ENCODE peak calls at places on chromosomes 12 and 14, in nine cellular contexts. C is Peyer's patch, A is heart left ventricle, J is tibial nerve, H is vagina, D is A549, N is ovary, S is endothelial cell of umbilical vein, F is upper lobe of left lung. V is an unnamed sample. For H3K9me3, the result is how much of the 10 kb centered on the place peaks cover.

GRCh38 chr14:71583705-71584104 is 348.5 kb upstream of the RGS6 start:
- DNase-seq in C (no peak), A (no peak), J (no peak), H (no peak), D (no peak), N (no peak), S (no peak), F (no peak), V (no peak)

GRCh38 chr12:47954058-47954457 is 9.3 kb upstream of the TMEM106C start:
- DNase-seq in C (no peak), A (no peak), J (no peak), H (no peak), D (no peak), N (no peak), S (no peak), F (no peak), V (no peak)

GRCh38 chr14:71776463-71777359 is 155.5 kb upstream of the RGS6 start:
- DNase-seq in C (no peak), A (no peak), J (no peak), H (no peak), D (no peak), N (no peak), S (peak), F (no peak), V (no peak)

GRCh38 chr14:66859063-66859671 is 330.1 kb upstream of the GARIN2 start:
- DNase-seq in C (no peak), A (peak), J (no peak), H (no peak), D (no peak), N (no peak), S (no peak), F (no peak), V (no peak)

GRCh38 chr12:124512667-124513296 is 54.6 kb downstream of the NCOR2 start:
- DNase-seq in C (peak), A (peak), J (peak), H (no peak), D (peak), N (peak), S (peak), F (peak), V (peak)

GRCh38 chr14:102772781-102773570 is 4.3 kb upstream of the TRAF3 start:
- DNase-seq in C (peak), A (no peak), J (no peak), H (no peak), D (no peak), N (no peak), S (no peak), F (no peak), V (no peak)

GRCh38 chr12:1920971-1921370 is 2.5 kb upstream of the CACNA2D4 start:
- DNase-seq in C (peak), A (peak), J (no peak), H (peak), D (no peak), N (no peak), S (no peak), F (peak), V (no peak)

GRCh38 chr14:59771577-59771976 is 99.0 kb downstream of the RTN1 start:
- DNase-seq in C (no peak), A (no peak), J (no peak), H (no peak), D (no peak), N (no peak), S (peak), F (no peak), V (no peak)

GRCh38 chr12:59929091-59929490 is 333.3 kb downstream of the SLC16A7 start:
- DNase-seq in C (no peak), A (no peak), J (no peak), H (no peak), D (no peak), N (no peak), S (no peak), F (no peak), V (no peak)

GRCh38 chr14:70753518-70753953 is 55.8 kb downstream of the MAP3K9 start:
- DNase-seq in C (no peak), A (no peak), J (no peak), H (no peak), D (peak), N (no peak), S (no peak), F (peak), V (no peak)

GRCh38 chr14:65239143-65239672 is 136.9 kb upstream of the MAX start:
- DNase-seq in C (peak), A (no peak), J (no peak), H (no peak), D (no peak), N (no peak), S (no peak), F (no peak), V (no peak)

GRCh38 chr14:55752580-55753365 is 172.8 kb downstream of the KTN1 start:
- DNase-seq in C (no peak), A (no peak), J (no peak), H (no peak), D (peak), N (no peak), S (peak), F (peak), V (no peak)

GRCh38 chr14:72796935-72797334 is 97.0 kb downstream of the DPF3 start:
- DNase-seq in C (no peak), A (no peak), J (no peak), H (no peak), D (no peak), N (no peak), S (no peak), F (no peak), V (no peak)

GRCh38 chr12:127145929-127146789 is 1120.8 kb upstream of the TMEM132C start:
- DNase-seq in C (peak), A (peak), J (peak), H (no peak), D (peak), N (peak), S (no peak), F (peak), V (peak)

GRCh38 chr12:125688881-125689280 is 623.6 kb downstream of the AACS start:
- DNase-seq in C (no peak), A (no peak), J (no peak), H (no peak), D (no peak), N (no peak), S (no peak), F (no peak), V (no peak)

GRCh38 chr12:130496516-130497120 is 158.9 kb downstream of the PIWIL1 start:
- DNase-seq in C (no peak), A (no peak), J (no peak), H (no peak), D (no peak), N (no peak), S (no peak), F (no peak), V (no peak)

GRCh38 chr12:125687820-125688219 is 622.6 kb downstream of the AACS start:
- DNase-seq in C (no peak), A (no peak), J (no peak), H (no peak), D (no peak), N (no peak), S (no peak), F (no peak), V (no peak)

GRCh38 chr14:66507181-66507721 is 696 bp upstream of the GPHN start:
- DNase-seq in C (no peak), A (no peak), J (no peak), H (no peak), D (peak), N (no peak), S (no peak), F (no peak), V (no peak)

GRCh38 chr14:97061198-97061597 is 264.0 kb downstream of the VRK1 start:
- DNase-seq in C (no peak), A (no peak), J (peak), H (no peak), D (no peak), N (no peak), S (no peak), F (no peak), V (no peak)

GRCh38 chr12:22101749-22102243 is 55.8 kb downstream of the CMAS start:
- DNase-seq in C (no peak), A (no peak), J (peak), H (no peak), D (no peak), N (no peak), S (peak), F (peak), V (no peak)

GRCh38 chr12:55720071-55720564 is at the start of gene RDH5:
- DNase-seq in C (peak), A (peak), J (no peak), H (no peak), D (no peak), N (no peak), S (no peak), F (no peak), V (peak)

GRCh38 chr12:9763025-9763424 is 2.3 kb upstream of the CD69 start:
- DNase-seq in C (no peak), A (no peak), J (no peak), H (no peak), D (no peak), N (no peak), S (no peak), F (no peak), V (no peak)

GRCh38 chr12:73181244-73181643 is 909.1 kb downstream of the TRHDE start:
- DNase-seq in C (no peak), A (no peak), J (no peak), H (no peak), D (no peak), N (no peak), S (no peak), F (no peak), V (no peak)

GRCh38 chr14:67457782-67458181 is 30.7 kb downstream of the TMEM229B start:
- DNase-seq in C (no peak), A (no peak), J (no peak), H (no peak), D (no peak), N (no peak), S (no peak), F (peak), V (no peak)

GRCh38 chr12:45674583-45674982 is 54.9 kb upstream of the ARID2 start:
- DNase-seq in C (no peak), A (peak), J (peak), H (no peak), D (no peak), N (no peak), S (peak), F (peak), V (peak)

GRCh38 chr14:105014631-105015030 is 6.3 kb downstream of the CDCA4 start:
- DNase-seq in C (no peak), A (no peak), J (no peak), H (no peak), D (no peak), N (no peak), S (no peak), F (no peak), V (no peak)

GRCh38 chr12:119208626-119209061 is 29.9 kb downstream of the HSPB8 start:
- DNase-seq in C (peak), A (peak), J (peak), H (no peak), D (no peak), N (no peak), S (no peak), F (peak), V (peak)

GRCh38 chr14:77707355-77707723 is 484 bp downstream of the ALKBH1 start:
- DNase-seq in C (peak), A (no peak), J (peak), H (no peak), D (peak), N (no peak), S (peak), F (peak), V (no peak)

GRCh38 chr12:117142094-117142493 is 42.9 kb upstream of the TESC start:
- DNase-seq in C (no peak), A (no peak), J (no peak), H (no peak), D (no peak), N (no peak), S (no peak), F (no peak), V (no peak)

GRCh38 chr14:57389646-57390036 is 745 bp upstream of the NAA30 start:
- DNase-seq in C (no peak), A (no peak), J (no peak), H (no peak), D (no peak), N (no peak), S (no peak), F (peak), V (no peak)

GRCh38 chr12:127052491-127053232 is 1214.3 kb upstream of the TMEM132C start:
- DNase-seq in C (no peak), A (no peak), J (no peak), H (no peak), D (no peak), N (no peak), S (no peak), F (no peak), V (no peak)

GRCh38 chr12:45878630-45879255 is 111.6 kb downstream of the SCAF11 start:
- DNase-seq in C (no peak), A (no peak), J (no peak), H (no peak), D (no peak), N (no peak), S (peak), F (no peak), V (no peak)

GRCh38 chr14:77574446-77575125 is 41.9 kb downstream of the SPTLC2 start:
- DNase-seq in C (no peak), A (no peak), J (no peak), H (no peak), D (no peak), N (no peak), S (no peak), F (no peak), V (no peak)

GRCh38 chr14:84375235-84375634 is 1154.7 kb upstream of the FLRT2 start:
- DNase-seq in C (no peak), A (no peak), J (no peak), H (no peak), D (no peak), N (no peak), S (peak), F (no peak), V (no peak)

GRCh38 chr12:123363385-123363742 is 1.3 kb downstream of the SBNO1 start:
- DNase-seq in C (no peak), A (no peak), J (no peak), H (no peak), D (peak), N (no peak), S (no peak), F (no peak), V (no peak)

GRCh38 chr14:80211143-80212024 is at the start of gene DIO2:
- DNase-seq in C (no peak), A (peak), J (peak), H (no peak), D (no peak), N (no peak), S (peak), F (peak), V (no peak)

GRCh38 chr12:72246370-72246769 is 25.8 kb upstream of the TRHDE start:
- DNase-seq in C (no peak), A (no peak), J (no peak), H (no peak), D (no peak), N (no peak), S (no peak), F (no peak), V (no peak)

GRCh38 chr12:110046451-110047187 is 1.7 kb downstream of the C12orf76 start:
- DNase-seq in C (no peak), A (no peak), J (no peak), H (no peak), D (no peak), N (no peak), S (no peak), F (no peak), V (no peak)

GRCh38 chr12:110050927-110051326 is 2.6 kb upstream of the C12orf76 start:
- DNase-seq in C (no peak), A (no peak), J (no peak), H (no peak), D (no peak), N (no peak), S (no peak), F (no peak), V (no peak)

GRCh38 chr12:110047297-110047940 is 903 bp downstream of the C12orf76 start:
- DNase-seq in C (no peak), A (no peak), J (no peak), H (no peak), D (no peak), N (no peak), S (no peak), F (no peak), V (no peak)

GRCh38 chr12:110048242-110049027 is at the start of gene C12orf76:
- DNase-seq in C (peak), A (peak), J (peak), H (peak), D (peak), N (peak), S (peak), F (peak), V (peak)
- TF ChIP-seq POLR2A in C (peak), A (no peak), J (peak), H (no peak), D (peak), N (no peak), S (peak), F (peak), V (no peak)

GRCh38 chr14:69049675-69050074 is 70.6 kb upstream of the ACTN1 start:
- DNase-seq in C (no peak), A (no peak), J (peak), H (no peak), D (no peak), N (peak), S (peak), F (no peak), V (peak)
- H3K9me3 ChIP-seq in C (under half), A (under half), J (under half), H (under half), D (under half), N (under half), S (under half), F (under half), V (under half)

DNA sequence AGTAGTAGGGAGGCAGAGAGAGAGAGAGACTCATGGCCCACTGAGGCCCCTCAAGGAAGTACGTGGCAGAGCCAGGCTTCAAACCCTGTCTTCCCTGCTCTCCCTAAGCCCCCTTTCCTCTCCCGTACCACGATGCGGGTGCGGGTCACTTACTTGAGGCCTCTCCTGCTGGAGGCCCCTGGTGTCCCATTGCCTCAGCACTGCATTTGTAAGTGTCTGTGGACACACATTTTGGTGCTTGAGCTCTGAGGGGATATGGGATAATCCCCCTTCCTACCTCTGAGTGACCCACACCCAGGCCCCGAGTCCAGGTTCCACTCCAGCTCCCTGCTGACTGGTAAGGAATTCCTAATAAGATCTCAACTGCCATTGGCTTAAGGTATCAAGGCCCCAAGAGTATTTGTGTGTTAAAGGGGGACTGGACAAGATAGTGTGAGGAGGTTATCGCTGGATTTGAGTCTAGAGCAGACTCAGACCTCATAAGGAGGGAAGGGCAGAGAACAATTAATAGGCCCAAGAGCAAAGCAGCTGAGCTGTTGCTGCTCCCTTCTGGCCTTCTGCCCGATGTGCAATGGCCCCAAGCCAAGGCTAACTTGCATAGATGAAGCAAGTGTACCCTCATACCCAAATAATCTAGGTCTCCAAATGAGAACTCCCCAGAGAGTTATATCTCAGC is 71.9 kb downstream of the CRACR2A start:
- DNase-seq in C (no peak), A (peak), J (peak), H (no peak), D (no peak), N (peak), S (peak), F (no peak), V (peak)
- TF ChIP-seq CTCF in C (peak), A (no peak), J (no peak), H (no peak), D (no peak), N (no peak), S (no peak), F (no peak), V (no peak)

GRCh38 chr12:6360080-6360571 is 15.2 kb downstream of the SCNN1A start:
- DNase-seq in C (peak), A (no peak), J (no peak), H (peak), D (no peak), N (no peak), S (no peak), F (no peak), V (no peak)
- TF ChIP-seq POLR2A in C (peak), A (no peak), J (no peak), H (no peak), D (no peak), N (no peak), S (no peak), F (no peak), V (no peak)

GRCh38 chr14:98510392-98510791 is 761.6 kb downstream of the BCL11B start:
- DNase-seq in C (no peak), A (no peak), J (no peak), H (no peak), D (no peak), N (no peak), S (no peak), F (no peak), V (no peak)

GRCh38 chr14:98512501-98513251 is 759.3 kb downstream of the BCL11B start:
- DNase-seq in C (no peak), A (no peak), J (no peak), H (no peak), D (no peak), N (no peak), S (no peak), F (no peak), V (no peak)

GRCh38 chr14:98513558-98513957 is 758.4 kb downstream of the BCL11B start:
- DNase-seq in C (no peak), A (no peak), J (no peak), H (no peak), D (no peak), N (no peak), S (no peak), F (no peak), V (no peak)

GRCh38 chr14:98514016-98514415 is 758.0 kb downstream of the BCL11B start:
- DNase-seq in C (no peak), A (no peak), J (no peak), H (no peak), D (no peak), N (no peak), S (no peak), F (no peak), V (no peak)
- H3K9me3 ChIP-seq in C (under half), A (under half), J (under half), H (under half), D (under half), N (under half), S (under half), F (under half), V (under half)

DNA sequence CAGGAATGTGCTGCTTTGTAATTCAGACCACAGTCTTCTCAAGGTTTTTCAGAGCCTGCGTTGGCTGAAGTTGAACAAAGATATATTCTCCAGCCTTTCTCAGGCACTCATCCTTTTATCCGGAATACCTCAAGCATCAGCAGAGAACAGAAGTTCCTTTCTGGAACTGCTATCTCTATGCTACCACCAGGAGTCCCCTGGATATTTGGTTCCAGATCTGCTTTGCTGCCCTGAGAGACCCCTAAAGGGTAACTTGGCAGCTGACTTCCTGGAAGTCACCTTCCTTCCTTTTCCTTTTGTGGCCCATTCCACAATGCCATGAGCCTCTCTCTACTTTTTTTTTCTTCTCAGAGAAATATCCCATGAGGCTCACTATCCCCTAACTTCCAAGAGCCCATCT is 188.2 kb downstream of the PLCZ1 start:
- DNase-seq in C (no peak), A (no peak), J (no peak), H (no peak), D (no peak), N (no peak), S (no peak), F (no peak), V (no peak)
- TF ChIP-seq CTCF in C (no peak), A (no peak), J (no peak), H (no peak), D (no peak), N (no peak), S (no peak), F (no peak), V (no peak)

DNA sequence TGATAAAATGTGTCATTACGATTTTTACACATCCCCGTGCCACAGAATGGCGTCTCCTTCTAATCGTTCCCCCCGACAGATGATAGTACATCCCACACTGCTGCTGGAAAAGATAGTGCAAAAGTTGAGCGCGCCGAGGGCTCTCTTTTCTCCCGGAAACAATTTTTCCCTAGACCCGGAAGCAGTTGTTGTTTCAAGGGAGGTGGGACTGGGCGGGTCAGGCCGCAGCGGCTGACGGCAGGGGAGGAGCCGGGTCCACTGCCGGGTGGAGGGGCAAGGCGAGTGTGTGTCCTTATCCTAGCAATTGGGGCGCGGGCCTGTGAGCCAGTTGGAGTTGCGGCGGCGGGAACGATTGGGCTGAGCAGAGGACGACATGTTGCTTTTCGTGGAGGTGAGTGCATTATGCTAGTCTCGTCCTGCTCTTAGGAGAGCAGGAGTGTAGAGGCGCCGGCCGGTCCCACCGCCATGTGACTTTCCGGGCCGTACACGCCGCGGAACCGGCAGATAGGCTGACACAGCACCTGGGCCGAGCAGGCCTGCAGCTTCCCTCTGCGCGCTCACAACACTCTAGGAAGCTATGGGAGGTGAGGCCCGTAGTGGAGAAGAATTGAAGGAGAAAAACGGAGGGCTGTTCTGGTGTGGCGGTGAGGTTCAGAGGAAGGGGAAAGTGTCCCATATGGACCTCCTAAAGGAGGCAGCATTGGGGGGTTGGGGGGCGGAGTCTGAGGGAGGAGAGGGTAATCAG is at the start of gene LARP4:
- DNase-seq in C (peak), A (peak), J (peak), H (peak), D (peak), N (peak), S (peak), F (peak), V (peak)
- TF ChIP-seq POLR2A in C (peak), A (no peak), J (peak), H (peak), D (peak), N (peak), S (peak), F (peak), V (peak)